ENCODE peak calls at places on chromosomes 4 and X, in eight cellular contexts. One of them, this sample, is unnamed.

GRCh38 chrX:14508025-14508690 is 21.2 kb upstream of the GLRA2 start:
- DNase-seq in NAMALWA: no peak
- DNase-seq in left ventricle myocardium inferior: no peak
- DNase-seq in AG20443: no peak
- DNase-seq in anterior cingulate cortex: no peak
- DNase-seq in GM13977: no peak
- DNase-seq in astrocyte of the hippocampus: peak; percentile 55
- DNase-seq in left lobe of liver: no peak
- DNase-seq in this sample: no peak

GRCh38 chrX:133959972-133960371 is 25.4 kb downstream of the GPC3 start:
- DNase-seq in NAMALWA: no peak
- DNase-seq in left ventricle myocardium inferior: no peak
- DNase-seq in AG20443: no peak
- DNase-seq in anterior cingulate cortex: no peak
- DNase-seq in GM13977: no peak
- DNase-seq in astrocyte of the hippocampus: no peak
- DNase-seq in left lobe of liver: no peak
- DNase-seq in this sample: no peak

GRCh38 chr4:86223472-86223871 is 136.4 kb downstream of the MAPK10 start:
- DNase-seq in NAMALWA: peak; percentile 85
- DNase-seq in left ventricle myocardium inferior: no peak
- DNase-seq in AG20443: peak; percentile 43
- DNase-seq in anterior cingulate cortex: no peak
- DNase-seq in GM13977: peak; percentile 15
- DNase-seq in astrocyte of the hippocampus: peak; percentile 30
- DNase-seq in left lobe of liver: no peak
- DNase-seq in this sample: no peak

GRCh38 chr4:27790911-27791310 is 930.3 kb downstream of the STIM2 start:
- DNase-seq in NAMALWA: no peak
- DNase-seq in left ventricle myocardium inferior: no peak
- DNase-seq in AG20443: no peak
- DNase-seq in anterior cingulate cortex: no peak
- DNase-seq in GM13977: no peak
- DNase-seq in astrocyte of the hippocampus: peak; percentile 26
- DNase-seq in left lobe of liver: no peak
- DNase-seq in this sample: no peak

GRCh38 chrX:19739683-19740082 is 147.7 kb downstream of the SH3KBP1 start:
- DNase-seq in NAMALWA: peak; percentile 59
- DNase-seq in left ventricle myocardium inferior: peak; percentile 45
- DNase-seq in AG20443: peak; percentile 75
- DNase-seq in anterior cingulate cortex: peak; percentile 14
- DNase-seq in GM13977: peak; percentile 30
- DNase-seq in astrocyte of the hippocampus: peak; percentile 74
- DNase-seq in left lobe of liver: no peak
- DNase-seq in this sample: peak; percentile 23

GRCh38 chrX:81336455-81337144 is 134.7 kb downstream of the SH3BGRL start:
- DNase-seq in NAMALWA: no peak
- DNase-seq in left ventricle myocardium inferior: no peak
- DNase-seq in AG20443: no peak
- DNase-seq in anterior cingulate cortex: no peak
- DNase-seq in GM13977: no peak
- DNase-seq in astrocyte of the hippocampus: peak; percentile 18
- DNase-seq in left lobe of liver: no peak
- DNase-seq in this sample: no peak

GRCh38 chr4:25900901-25901500 is 13.0 kb upstream of the SMIM20 start:
- DNase-seq in NAMALWA: no peak
- DNase-seq in left ventricle myocardium inferior: peak; percentile 26
- DNase-seq in AG20443: no peak
- DNase-seq in anterior cingulate cortex: peak; percentile 41
- DNase-seq in GM13977: no peak
- DNase-seq in astrocyte of the hippocampus: peak; percentile 51
- DNase-seq in left lobe of liver: no peak
- DNase-seq in this sample: no peak

GRCh38 chr4:67437974-67438713 is 107.2 kb downstream of the CENPC start:
- DNase-seq in NAMALWA: no peak
- DNase-seq in left ventricle myocardium inferior: no peak
- DNase-seq in AG20443: peak; percentile 23
- DNase-seq in anterior cingulate cortex: no peak
- DNase-seq in GM13977: no peak
- DNase-seq in astrocyte of the hippocampus: peak; percentile 13
- DNase-seq in left lobe of liver: no peak
- DNase-seq in this sample: no peak

GRCh38 chr4:112813790-112814189 is 176.8 kb downstream of the LARP7 start:
- DNase-seq in NAMALWA: no peak
- DNase-seq in left ventricle myocardium inferior: no peak
- DNase-seq in AG20443: peak; percentile 22
- DNase-seq in anterior cingulate cortex: no peak
- DNase-seq in GM13977: peak; percentile 54
- DNase-seq in astrocyte of the hippocampus: peak; percentile 58
- DNase-seq in left lobe of liver: no peak
- DNase-seq in this sample: no peak

GRCh38 chr4:2742823-2743517 is 13.2 kb downstream of the TNIP2 start:
- DNase-seq in NAMALWA: no peak
- DNase-seq in left ventricle myocardium inferior: no peak
- DNase-seq in AG20443: no peak
- DNase-seq in anterior cingulate cortex: no peak
- DNase-seq in GM13977: no peak
- DNase-seq in astrocyte of the hippocampus: no peak
- DNase-seq in left lobe of liver: no peak
- DNase-seq in this sample: no peak

GRCh38 chr4:85591361-85592098 is 116.6 kb downstream of the ARHGAP24 start:
- DNase-seq in NAMALWA: no peak
- DNase-seq in left ventricle myocardium inferior: no peak
- DNase-seq in AG20443: no peak
- DNase-seq in anterior cingulate cortex: no peak
- DNase-seq in GM13977: no peak
- DNase-seq in astrocyte of the hippocampus: no peak
- DNase-seq in left lobe of liver: no peak
- DNase-seq in this sample: no peak

GRCh38 chrX:110012818-110013484 is 10.0 kb downstream of the TMEM164 start:
- DNase-seq in NAMALWA: no peak
- DNase-seq in left ventricle myocardium inferior: no peak
- DNase-seq in AG20443: no peak
- DNase-seq in anterior cingulate cortex: no peak
- DNase-seq in GM13977: no peak
- DNase-seq in astrocyte of the hippocampus: no peak
- DNase-seq in left lobe of liver: no peak
- DNase-seq in this sample: no peak

GRCh38 chrX:139920306-139920705 is 12.5 kb downstream of the ATP11C start:
- DNase-seq in NAMALWA: no peak
- DNase-seq in left ventricle myocardium inferior: no peak
- DNase-seq in AG20443: no peak
- DNase-seq in anterior cingulate cortex: no peak
- DNase-seq in GM13977: no peak
- DNase-seq in astrocyte of the hippocampus: no peak
- DNase-seq in left lobe of liver: no peak
- DNase-seq in this sample: no peak

GRCh38 chr4:26822546-26822945 is 38.1 kb upstream of the STIM2 start:
- DNase-seq in NAMALWA: peak; percentile 75
- DNase-seq in left ventricle myocardium inferior: no peak
- DNase-seq in AG20443: no peak
- DNase-seq in anterior cingulate cortex: no peak
- DNase-seq in GM13977: peak; percentile 45
- DNase-seq in astrocyte of the hippocampus: no peak
- DNase-seq in left lobe of liver: no peak
- DNase-seq in this sample: no peak

GRCh38 chr4:7675136-7675535 is 240.4 kb upstream of the PSAPL1 start:
- DNase-seq in NAMALWA: no peak
- DNase-seq in left ventricle myocardium inferior: no peak
- DNase-seq in AG20443: no peak
- DNase-seq in anterior cingulate cortex: no peak
- DNase-seq in GM13977: no peak
- DNase-seq in astrocyte of the hippocampus: no peak
- DNase-seq in left lobe of liver: no peak
- DNase-seq in this sample: no peak

GRCh38 chrX:65924938-65925507 is 114.9 kb downstream of the VSIG4 start:
- DNase-seq in NAMALWA: peak; percentile 3
- DNase-seq in left ventricle myocardium inferior: no peak
- DNase-seq in AG20443: no peak
- DNase-seq in anterior cingulate cortex: no peak
- DNase-seq in GM13977: no peak
- DNase-seq in astrocyte of the hippocampus: no peak
- DNase-seq in left lobe of liver: no peak
- DNase-seq in this sample: no peak

GRCh38 chrX:39773923-39774803 is 323.6 kb downstream of the BCOR start:
- DNase-seq in NAMALWA: no peak
- DNase-seq in left ventricle myocardium inferior: no peak
- DNase-seq in AG20443: no peak
- DNase-seq in anterior cingulate cortex: no peak
- DNase-seq in GM13977: no peak
- DNase-seq in astrocyte of the hippocampus: no peak
- DNase-seq in left lobe of liver: no peak
- DNase-seq in this sample: no peak

GRCh38 chr4:73615613-73616012 is 4.6 kb downstream of the RASSF6 start:
- DNase-seq in NAMALWA: peak; percentile 60
- DNase-seq in left ventricle myocardium inferior: no peak
- DNase-seq in AG20443: no peak
- DNase-seq in anterior cingulate cortex: no peak
- DNase-seq in GM13977: no peak
- DNase-seq in astrocyte of the hippocampus: peak; percentile 14
- DNase-seq in left lobe of liver: no peak
- DNase-seq in this sample: no peak

GRCh38 chr4:13537011-13537831 is 7.1 kb downstream of the NKX3-2 start:
- DNase-seq in NAMALWA: no peak
- DNase-seq in left ventricle myocardium inferior: no peak
- DNase-seq in AG20443: peak; percentile 7
- DNase-seq in anterior cingulate cortex: no peak
- DNase-seq in GM13977: peak; percentile 20
- DNase-seq in astrocyte of the hippocampus: no peak
- DNase-seq in left lobe of liver: no peak
- DNase-seq in this sample: no peak

GRCh38 chr4:56803473-56803872 is 18.0 kb downstream of the SPINK2 start:
- DNase-seq in NAMALWA: peak; percentile 18
- DNase-seq in left ventricle myocardium inferior: no peak
- DNase-seq in AG20443: no peak
- DNase-seq in anterior cingulate cortex: no peak
- DNase-seq in GM13977: no peak
- DNase-seq in astrocyte of the hippocampus: peak; percentile 83
- DNase-seq in left lobe of liver: no peak
- DNase-seq in this sample: no peak

GRCh38 chr4:140996757-140997156 is 136.5 kb downstream of the RNF150 start:
- DNase-seq in NAMALWA: no peak
- DNase-seq in left ventricle myocardium inferior: no peak
- DNase-seq in AG20443: peak; percentile 72
- DNase-seq in anterior cingulate cortex: no peak
- DNase-seq in GM13977: no peak
- DNase-seq in astrocyte of the hippocampus: peak; percentile 95
- DNase-seq in left lobe of liver: no peak
- DNase-seq in this sample: no peak

GRCh38 chr4:141435446-141436225 is 200.7 kb upstream of the IL15 start:
- DNase-seq in NAMALWA: no peak
- DNase-seq in left ventricle myocardium inferior: no peak
- DNase-seq in AG20443: no peak
- DNase-seq in anterior cingulate cortex: no peak
- DNase-seq in GM13977: no peak
- DNase-seq in astrocyte of the hippocampus: peak; percentile 13
- DNase-seq in left lobe of liver: no peak
- DNase-seq in this sample: no peak

GRCh38 chr4:1870328-1870577 is 940 bp upstream of the NSD2 start:
- DNase-seq in NAMALWA: peak; percentile 87
- DNase-seq in left ventricle myocardium inferior: peak; percentile 89
- DNase-seq in AG20443: peak; percentile 86
- DNase-seq in anterior cingulate cortex: peak; percentile 50
- DNase-seq in GM13977: peak; percentile 85
- DNase-seq in astrocyte of the hippocampus: peak; percentile 91
- DNase-seq in left lobe of liver: peak; percentile 88
- DNase-seq in this sample: no peak

GRCh38 chr4:17763931-17764330 is 17.5 kb downstream of the FAM184B start:
- DNase-seq in NAMALWA: no peak
- DNase-seq in left ventricle myocardium inferior: no peak
- DNase-seq in AG20443: no peak
- DNase-seq in anterior cingulate cortex: no peak
- DNase-seq in GM13977: no peak
- DNase-seq in astrocyte of the hippocampus: no peak
- DNase-seq in left lobe of liver: no peak
- DNase-seq in this sample: no peak

GRCh38 chrX:65451663-65452062 is 82.9 kb downstream of the LAS1L start:
- DNase-seq in NAMALWA: peak; percentile 63
- DNase-seq in left ventricle myocardium inferior: no peak
- DNase-seq in AG20443: peak; percentile 15
- DNase-seq in anterior cingulate cortex: no peak
- DNase-seq in GM13977: peak; percentile 54
- DNase-seq in astrocyte of the hippocampus: peak; percentile 27
- DNase-seq in left lobe of liver: no peak
- DNase-seq in this sample: no peak

GRCh38 chr4:94588900-94589693 is 137.4 kb downstream of the PDLIM5 start:
- DNase-seq in NAMALWA: no peak
- DNase-seq in left ventricle myocardium inferior: no peak
- DNase-seq in AG20443: peak; percentile 19
- DNase-seq in anterior cingulate cortex: no peak
- DNase-seq in GM13977: no peak
- DNase-seq in astrocyte of the hippocampus: no peak
- DNase-seq in left lobe of liver: no peak
- DNase-seq in this sample: no peak

GRCh38 chr4:184328022-184328736 is 110.5 kb upstream of the ENPP6 start:
- DNase-seq in NAMALWA: peak; percentile 49
- DNase-seq in left ventricle myocardium inferior: no peak
- DNase-seq in AG20443: no peak
- DNase-seq in anterior cingulate cortex: no peak
- DNase-seq in GM13977: peak; percentile 65
- DNase-seq in astrocyte of the hippocampus: no peak
- DNase-seq in left lobe of liver: no peak
- DNase-seq in this sample: no peak

GRCh38 chr4:154082760-154083530 is 294.1 kb upstream of the SFRP2 start:
- DNase-seq in NAMALWA: peak; percentile 43
- DNase-seq in left ventricle myocardium inferior: no peak
- DNase-seq in AG20443: peak; percentile 12
- DNase-seq in anterior cingulate cortex: no peak
- DNase-seq in GM13977: peak; percentile 7
- DNase-seq in astrocyte of the hippocampus: peak; percentile 35
- DNase-seq in left lobe of liver: no peak
- DNase-seq in this sample: no peak

GRCh38 chr4:81622474-81623198 is 150.9 kb upstream of the RASGEF1B start:
- DNase-seq in NAMALWA: no peak
- DNase-seq in left ventricle myocardium inferior: no peak
- DNase-seq in AG20443: no peak
- DNase-seq in anterior cingulate cortex: no peak
- DNase-seq in GM13977: no peak
- DNase-seq in astrocyte of the hippocampus: no peak
- DNase-seq in left lobe of liver: no peak
- DNase-seq in this sample: no peak

GRCh38 chrX:133723930-133724329 is 261.5 kb downstream of the GPC3 start:
- DNase-seq in NAMALWA: no peak
- DNase-seq in left ventricle myocardium inferior: no peak
- DNase-seq in AG20443: no peak
- DNase-seq in anterior cingulate cortex: no peak
- DNase-seq in GM13977: no peak
- DNase-seq in astrocyte of the hippocampus: no peak
- DNase-seq in left lobe of liver: no peak
- DNase-seq in this sample: no peak

GRCh38 chrX:135923353-135923752 is 29.8 kb downstream of the SAGE1 start:
- DNase-seq in NAMALWA: no peak
- DNase-seq in left ventricle myocardium inferior: no peak
- DNase-seq in AG20443: no peak
- DNase-seq in anterior cingulate cortex: no peak
- DNase-seq in GM13977: no peak
- DNase-seq in astrocyte of the hippocampus: peak; percentile 2
- DNase-seq in left lobe of liver: no peak
- DNase-seq in this sample: no peak

GRCh38 chrX:10677490-10677889 is 57.1 kb upstream of the MID1 start:
- DNase-seq in NAMALWA: no peak
- DNase-seq in left ventricle myocardium inferior: no peak
- DNase-seq in AG20443: peak; percentile 20
- DNase-seq in anterior cingulate cortex: peak; percentile 2
- DNase-seq in GM13977: no peak
- DNase-seq in astrocyte of the hippocampus: peak; percentile 54
- DNase-seq in left lobe of liver: no peak
- DNase-seq in this sample: no peak

GRCh38 chrX:46967547-46967946 is 55.3 kb downstream of the JADE3 start:
- DNase-seq in NAMALWA: no peak
- DNase-seq in left ventricle myocardium inferior: no peak
- DNase-seq in AG20443: no peak
- DNase-seq in anterior cingulate cortex: no peak
- DNase-seq in GM13977: peak; percentile 24
- DNase-seq in astrocyte of the hippocampus: no peak
- DNase-seq in left lobe of liver: no peak
- DNase-seq in this sample: no peak

This sample was measured in glomerular endothelial cell.